ENCODE peak calls at places on chromosomes 2 and 18, in five cellular contexts. One of them, this sample, is unnamed.

GRCh38 chr2:130920417-130921030 is 83.8 kb downstream of the ARHGEF4 start:
- DNase-seq in coronary artery: no peak
- DNase-seq in fibroblast of lung: peak
- DNase-seq in IMR-90: peak
- DNase-seq in esophagus squamous epithelium: no peak
- DNase-seq in this sample: no peak

GRCh38 chr2:43203373-43203772 is 23.0 kb downstream of the ZFP36L2 start:
- DNase-seq in coronary artery: no peak
- DNase-seq in fibroblast of lung: no peak
- DNase-seq in IMR-90: no peak
- DNase-seq in esophagus squamous epithelium: no peak
- DNase-seq in this sample: no peak

GRCh38 chr2:41896186-41896846 is 151.5 kb upstream of the PKDCC start:
- DNase-seq in coronary artery: no peak
- DNase-seq in fibroblast of lung: no peak
- DNase-seq in IMR-90: no peak
- DNase-seq in esophagus squamous epithelium: no peak
- DNase-seq in this sample: no peak

GRCh38 chr2:60148717-60149116 is 404.7 kb downstream of the BCL11A start:
- DNase-seq in coronary artery: no peak
- DNase-seq in fibroblast of lung: no peak
- DNase-seq in IMR-90: no peak
- DNase-seq in esophagus squamous epithelium: no peak
- DNase-seq in this sample: no peak

GRCh38 chr2:127453392-127454171 is 35.4 kb downstream of the PROC start:
- DNase-seq in coronary artery: no peak
- DNase-seq in fibroblast of lung: no peak
- DNase-seq in IMR-90: no peak
- DNase-seq in esophagus squamous epithelium: no peak
- DNase-seq in this sample: no peak

GRCh38 chr2:202269585-202269984 is 4.0 kb downstream of the NOP58 start:
- DNase-seq in coronary artery: no peak
- DNase-seq in fibroblast of lung: no peak
- DNase-seq in IMR-90: no peak
- DNase-seq in esophagus squamous epithelium: no peak
- DNase-seq in this sample: no peak

GRCh38 chr2:126244937-126245336 is 411.0 kb upstream of the GYPC start:
- DNase-seq in coronary artery: no peak
- DNase-seq in fibroblast of lung: peak
- DNase-seq in IMR-90: no peak
- DNase-seq in esophagus squamous epithelium: no peak
- DNase-seq in this sample: no peak

GRCh38 chr2:233013027-233013461 is at the start of gene NGEF:
- DNase-seq in coronary artery: peak
- DNase-seq in fibroblast of lung: no peak
- DNase-seq in IMR-90: no peak
- DNase-seq in esophagus squamous epithelium: no peak
- DNase-seq in this sample: no peak

GRCh38 chr2:85278361-85278760 is 49.4 kb downstream of the TGOLN2 start:
- DNase-seq in coronary artery: no peak
- DNase-seq in fibroblast of lung: peak
- DNase-seq in IMR-90: peak
- DNase-seq in esophagus squamous epithelium: no peak
- DNase-seq in this sample: no peak

GRCh38 chr2:100422320-100422719 is 4.9 kb upstream of the CHST10 start:
- DNase-seq in coronary artery: no peak
- DNase-seq in fibroblast of lung: peak
- DNase-seq in IMR-90: peak
- DNase-seq in esophagus squamous epithelium: no peak
- DNase-seq in this sample: no peak

GRCh38 chr2:27807476-27807875 is 36.0 kb downstream of the MRPL33 start:
- DNase-seq in coronary artery: no peak
- DNase-seq in fibroblast of lung: peak
- DNase-seq in IMR-90: peak
- DNase-seq in esophagus squamous epithelium: no peak
- DNase-seq in this sample: no peak

GRCh38 chr2:1969701-1970015 is 225.3 kb upstream of the PXDN start:
- DNase-seq in coronary artery: no peak
- DNase-seq in fibroblast of lung: no peak
- DNase-seq in IMR-90: no peak
- DNase-seq in esophagus squamous epithelium: no peak
- DNase-seq in this sample: no peak

GRCh38 chr2:226644342-226644957 is 155.2 kb downstream of the IRS1 start:
- DNase-seq in coronary artery: no peak
- DNase-seq in fibroblast of lung: peak
- DNase-seq in IMR-90: peak
- DNase-seq in esophagus squamous epithelium: no peak
- DNase-seq in this sample: no peak

GRCh38 chr2:152548996-152549395 is 168.3 kb downstream of the PRPF40A start:
- DNase-seq in coronary artery: no peak
- DNase-seq in fibroblast of lung: peak
- DNase-seq in IMR-90: peak
- DNase-seq in esophagus squamous epithelium: no peak
- DNase-seq in this sample: no peak

GRCh38 chr2:126639276-126639675 is 16.7 kb upstream of the GYPC start:
- DNase-seq in coronary artery: peak
- DNase-seq in fibroblast of lung: no peak
- DNase-seq in IMR-90: no peak
- DNase-seq in esophagus squamous epithelium: no peak
- DNase-seq in this sample: no peak

GRCh38 chr2:70643715-70644114 is 90.1 kb upstream of the TGFA start:
- DNase-seq in coronary artery: no peak
- DNase-seq in fibroblast of lung: no peak
- DNase-seq in IMR-90: no peak
- DNase-seq in esophagus squamous epithelium: no peak
- DNase-seq in this sample: no peak

GRCh38 chr2:70638561-70638960 is 84.9 kb upstream of the TGFA start:
- DNase-seq in coronary artery: no peak
- DNase-seq in fibroblast of lung: no peak
- DNase-seq in IMR-90: no peak
- DNase-seq in esophagus squamous epithelium: no peak
- DNase-seq in this sample: no peak

GRCh38 chr2:70641263-70641784 is 87.7 kb upstream of the TGFA start:
- DNase-seq in coronary artery: no peak
- DNase-seq in fibroblast of lung: no peak
- DNase-seq in IMR-90: peak
- DNase-seq in esophagus squamous epithelium: no peak
- DNase-seq in this sample: no peak

GRCh38 chr2:70645733-70646420 is 92.3 kb upstream of the TGFA start:
- DNase-seq in coronary artery: no peak
- DNase-seq in fibroblast of lung: no peak
- DNase-seq in IMR-90: no peak
- DNase-seq in esophagus squamous epithelium: no peak
- DNase-seq in this sample: no peak

DNA sequence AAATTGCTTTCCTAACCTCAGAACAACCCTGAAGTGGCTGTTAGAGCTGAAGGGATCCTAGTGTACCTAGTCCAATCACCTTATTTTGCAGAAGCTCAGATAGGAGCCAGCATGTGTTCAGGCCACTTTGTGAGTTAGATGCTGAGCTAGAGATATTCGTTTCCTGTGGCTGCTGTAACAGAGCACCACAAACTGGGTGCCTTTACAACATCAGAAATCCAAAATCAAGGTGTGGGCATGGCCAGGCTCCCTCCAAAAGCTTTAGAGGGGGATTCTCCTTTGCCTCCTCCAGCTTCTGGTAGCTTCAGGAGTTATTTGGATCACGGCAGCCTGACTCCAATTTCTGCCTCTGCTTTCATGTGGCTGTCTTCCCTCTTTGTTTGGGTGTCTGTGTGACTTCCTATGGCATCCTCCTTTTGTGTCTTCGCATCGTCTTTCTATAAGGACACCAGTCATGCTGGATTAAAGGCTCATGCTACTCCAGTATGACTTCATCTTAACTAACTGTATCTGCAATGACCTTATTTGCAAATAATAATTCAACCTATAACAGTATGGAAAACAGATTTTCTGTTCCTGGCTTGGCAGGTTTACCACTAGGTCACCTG is 86.3 kb upstream of the TGFA start:
- DNase-seq in coronary artery: no peak
- DNase-seq in fibroblast of lung: no peak
- DNase-seq in IMR-90: no peak
- DNase-seq in esophagus squamous epithelium: no peak
- DNase-seq in this sample: no peak
- TF ChIP-seq CTCF in coronary artery: no peak
- TF ChIP-seq CTCF in fibroblast of lung: no peak
- TF ChIP-seq CTCF in IMR-90: no peak
- TF ChIP-seq CTCF in esophagus squamous epithelium: no peak
- TF ChIP-seq CTCF in this sample: no peak

GRCh38 chr2:171348056-171348455 is 85.7 kb downstream of the METTL8 start:
- DNase-seq in coronary artery: no peak
- DNase-seq in fibroblast of lung: no peak
- DNase-seq in IMR-90: peak
- DNase-seq in esophagus squamous epithelium: no peak
- DNase-seq in this sample: no peak

GRCh38 chr2:171347591-171348032 is 86.2 kb downstream of the METTL8 start:
- DNase-seq in coronary artery: no peak
- DNase-seq in fibroblast of lung: peak
- DNase-seq in IMR-90: peak
- DNase-seq in esophagus squamous epithelium: no peak
- DNase-seq in this sample: no peak

GRCh38 chr2:171346723-171347104 is 87.1 kb downstream of the METTL8 start:
- DNase-seq in coronary artery: no peak
- DNase-seq in fibroblast of lung: no peak
- DNase-seq in IMR-90: no peak
- DNase-seq in esophagus squamous epithelium: no peak
- DNase-seq in this sample: no peak

GRCh38 chr2:171347158-171347557 is 86.6 kb downstream of the METTL8 start:
- DNase-seq in coronary artery: no peak
- DNase-seq in fibroblast of lung: no peak
- DNase-seq in IMR-90: peak
- DNase-seq in esophagus squamous epithelium: no peak
- DNase-seq in this sample: no peak

GRCh38 chr2:171345971-171346722 is 87.6 kb downstream of the METTL8 start:
- DNase-seq in coronary artery: no peak
- DNase-seq in fibroblast of lung: no peak
- DNase-seq in IMR-90: no peak
- DNase-seq in esophagus squamous epithelium: no peak
- DNase-seq in this sample: no peak
- H3K27ac ChIP-seq in coronary artery: no peak
- H3K27ac ChIP-seq in fibroblast of lung: no peak
- H3K27ac ChIP-seq in IMR-90: no peak
- H3K27ac ChIP-seq in esophagus squamous epithelium: no peak
- H3K27ac ChIP-seq in this sample: peak

GRCh38 chr18:39453882-39454281 is 1888.3 kb upstream of the CELF4 start:
- DNase-seq in coronary artery: no peak
- DNase-seq in fibroblast of lung: peak
- DNase-seq in IMR-90: peak
- DNase-seq in esophagus squamous epithelium: no peak
- DNase-seq in this sample: no peak
- H3K4me3 ChIP-seq in coronary artery: peak
- H3K4me3 ChIP-seq in fibroblast of lung: peak
- H3K4me3 ChIP-seq in IMR-90: peak
- H3K4me3 ChIP-seq in esophagus squamous epithelium: peak
- H3K4me3 ChIP-seq in this sample: peak

GRCh38 chr2:38537937-38538525 is 64.7 kb downstream of the HNRNPLL start:
- DNase-seq in coronary artery: no peak
- DNase-seq in fibroblast of lung: no peak
- DNase-seq in IMR-90: no peak
- DNase-seq in esophagus squamous epithelium: no peak
- DNase-seq in this sample: no peak
- TF ChIP-seq CTCF in coronary artery: no peak
- TF ChIP-seq CTCF in fibroblast of lung: no peak
- TF ChIP-seq CTCF in IMR-90: no peak
- TF ChIP-seq CTCF in esophagus squamous epithelium: no peak
- TF ChIP-seq CTCF in this sample: no peak

DNA sequence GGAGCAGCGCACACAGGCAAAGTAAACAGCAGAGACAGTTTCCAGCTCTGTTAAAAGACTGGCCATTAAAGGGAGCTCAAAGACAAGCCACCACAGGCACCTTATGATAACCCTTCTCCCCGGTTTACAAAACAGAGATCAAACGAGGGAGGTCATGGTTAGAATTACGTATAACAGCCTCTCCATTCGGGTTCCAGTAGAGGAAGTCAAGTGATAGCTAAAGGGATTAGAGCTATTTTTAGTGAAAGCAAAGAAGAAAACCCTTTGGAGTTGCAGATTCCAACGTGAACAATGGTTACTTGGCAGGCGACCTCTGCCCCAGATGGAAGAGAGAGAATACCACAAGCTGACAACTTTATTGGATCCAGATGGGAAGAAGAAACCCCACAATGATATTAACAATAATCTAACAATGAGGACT is 31.2 kb upstream of the EDAR start:
- DNase-seq in coronary artery: no peak
- DNase-seq in fibroblast of lung: peak
- DNase-seq in IMR-90: peak
- DNase-seq in esophagus squamous epithelium: no peak
- DNase-seq in this sample: no peak
- H3K27ac ChIP-seq in coronary artery: no peak
- H3K27ac ChIP-seq in fibroblast of lung: no peak
- H3K27ac ChIP-seq in IMR-90: no peak
- H3K27ac ChIP-seq in esophagus squamous epithelium: no peak
- H3K27ac ChIP-seq in this sample: no peak

This sample was measured in thoracic aorta.